ENCODE peak calls at places on chromosomes 16 and 17, in five cellular contexts. One of them, this sample, is unnamed. For H3K36me3, the result is how much of the 10 kb centered on the place peaks cover.

GRCh38 chr17:72516772-72517399 is 396.1 kb downstream of the SOX9 start:
- DNase-seq in K562: no peak
- DNase-seq in astrocyte: peak
- DNase-seq in IMR-90: no peak
- DNase-seq in body of pancreas: peak
- DNase-seq in this sample: no peak

GRCh38 chr17:71995570-71995969 is 125.2 kb upstream of the SOX9 start:
- DNase-seq in K562: no peak
- DNase-seq in astrocyte: peak
- DNase-seq in body of pancreas: no peak
- DNase-seq in IMR-90: peak
- DNase-seq in this sample: no peak

GRCh38 chr16:31810863-31811262 is 62.7 kb upstream of the ZNF267 start:
- DNase-seq in K562: no peak
- DNase-seq in body of pancreas: no peak
- DNase-seq in astrocyte: no peak
- DNase-seq in IMR-90: no peak
- DNase-seq in this sample: no peak

GRCh38 chr16:70253291-70254094 is 1.8 kb upstream of the EXOSC6 start:
- DNase-seq in body of pancreas: peak
- DNase-seq in astrocyte: peak
- DNase-seq in K562: peak
- DNase-seq in IMR-90: peak
- DNase-seq in this sample: no peak

GRCh38 chr17:19302791-19303233 is 59.7 kb downstream of the B9D1 start:
- DNase-seq in IMR-90: no peak
- DNase-seq in K562: no peak
- DNase-seq in astrocyte: no peak
- DNase-seq in body of pancreas: no peak
- DNase-seq in this sample: no peak

GRCh38 chr16:20300312-20301097 is 26.8 kb downstream of the GP2 start:
- DNase-seq in IMR-90: peak
- DNase-seq in body of pancreas: peak
- DNase-seq in K562: peak
- DNase-seq in astrocyte: peak
- DNase-seq in this sample: no peak

GRCh38 chr16:49580751-49581303 is 207.2 kb downstream of the C16orf78 start:
- DNase-seq in body of pancreas: no peak
- DNase-seq in astrocyte: no peak
- DNase-seq in K562: no peak
- DNase-seq in IMR-90: peak
- DNase-seq in this sample: no peak

GRCh38 chr17:69743091-69743490 is 328.6 kb downstream of the MAP2K6 start:
- DNase-seq in IMR-90: peak
- DNase-seq in K562: no peak
- DNase-seq in astrocyte: no peak
- DNase-seq in body of pancreas: no peak
- DNase-seq in this sample: no peak

GRCh38 chr17:56478836-56479447 is 114.6 kb upstream of the NOG start:
- DNase-seq in IMR-90: peak
- DNase-seq in body of pancreas: peak
- DNase-seq in astrocyte: peak
- DNase-seq in K562: peak
- DNase-seq in this sample: no peak

GRCh38 chr17:7330099-7331015 is 1.2 kb upstream of the NEURL4 start:
- DNase-seq in body of pancreas: peak
- DNase-seq in IMR-90: peak
- DNase-seq in K562: peak
- DNase-seq in astrocyte: peak
- DNase-seq in this sample: peak

GRCh38 chr16:57699899-57700298 is 5.3 kb downstream of the DRC7 start:
- DNase-seq in IMR-90: no peak
- DNase-seq in astrocyte: no peak
- DNase-seq in K562: no peak
- DNase-seq in body of pancreas: no peak
- DNase-seq in this sample: no peak

GRCh38 chr16:62167551-62167950 is 131.3 kb upstream of the CDH8 start:
- DNase-seq in body of pancreas: no peak
- DNase-seq in IMR-90: no peak
- DNase-seq in astrocyte: no peak
- DNase-seq in K562: no peak
- DNase-seq in this sample: no peak

GRCh38 chr16:30600929-30601328 is 9.3 kb downstream of the ZNF689 start:
- DNase-seq in IMR-90: no peak
- DNase-seq in body of pancreas: no peak
- DNase-seq in astrocyte: no peak
- DNase-seq in K562: no peak
- DNase-seq in this sample: no peak

GRCh38 chr17:77602062-77602746 is 356.3 kb upstream of the TNRC6C start:
- DNase-seq in astrocyte: peak
- DNase-seq in body of pancreas: no peak
- DNase-seq in K562: no peak
- DNase-seq in IMR-90: peak
- DNase-seq in this sample: no peak

GRCh38 chr16:8108991-8109509 is 481.3 kb downstream of the TMEM114 start:
- DNase-seq in K562: peak
- DNase-seq in IMR-90: no peak
- DNase-seq in astrocyte: no peak
- DNase-seq in body of pancreas: no peak
- DNase-seq in this sample: no peak

GRCh38 chr16:48447940-48448536 is 62.8 kb upstream of the SIAH1 start:
- DNase-seq in IMR-90: no peak
- DNase-seq in K562: no peak
- DNase-seq in astrocyte: no peak
- DNase-seq in body of pancreas: no peak
- DNase-seq in this sample: no peak

GRCh38 chr16:78483124-78483992 is 383.9 kb downstream of the WWOX start:
- DNase-seq in IMR-90: no peak
- DNase-seq in K562: no peak
- DNase-seq in astrocyte: no peak
- DNase-seq in body of pancreas: no peak
- DNase-seq in this sample: no peak

GRCh38 chr17:2809337-2809736 is 13.1 kb downstream of the RAP1GAP2 start:
- DNase-seq in K562: no peak
- DNase-seq in IMR-90: no peak
- DNase-seq in astrocyte: no peak
- DNase-seq in body of pancreas: no peak
- DNase-seq in this sample: no peak

GRCh38 chr17:41888332-41888965 is 23.2 kb upstream of the KLHL11 start:
- DNase-seq in K562: no peak
- DNase-seq in body of pancreas: no peak
- DNase-seq in astrocyte: no peak
- DNase-seq in IMR-90: no peak
- DNase-seq in this sample: no peak
- H3K36me3 ChIP-seq in K562: half or more
- H3K36me3 ChIP-seq in body of pancreas: under half
- H3K36me3 ChIP-seq in astrocyte: half or more
- H3K36me3 ChIP-seq in IMR-90: half or more
- H3K36me3 ChIP-seq in this sample: half or more

GRCh38 chr16:86680137-86680536 is 101.8 kb downstream of the FOXL1 start:
- DNase-seq in astrocyte: peak
- DNase-seq in body of pancreas: no peak
- DNase-seq in K562: no peak
- DNase-seq in IMR-90: peak
- DNase-seq in this sample: no peak

GRCh38 chr16:86681440-86681838 is 103.1 kb downstream of the FOXL1 start:
- DNase-seq in body of pancreas: no peak
- DNase-seq in K562: no peak
- DNase-seq in IMR-90: no peak
- DNase-seq in astrocyte: peak
- DNase-seq in this sample: no peak

GRCh38 chr16:86682219-86682904 is 104.0 kb downstream of the FOXL1 start:
- DNase-seq in IMR-90: no peak
- DNase-seq in K562: no peak
- DNase-seq in body of pancreas: no peak
- DNase-seq in astrocyte: no peak
- DNase-seq in this sample: no peak

GRCh38 chr16:86679490-86679889 is 101.1 kb downstream of the FOXL1 start:
- DNase-seq in K562: no peak
- DNase-seq in astrocyte: no peak
- DNase-seq in body of pancreas: no peak
- DNase-seq in IMR-90: no peak
- DNase-seq in this sample: no peak

DNA sequence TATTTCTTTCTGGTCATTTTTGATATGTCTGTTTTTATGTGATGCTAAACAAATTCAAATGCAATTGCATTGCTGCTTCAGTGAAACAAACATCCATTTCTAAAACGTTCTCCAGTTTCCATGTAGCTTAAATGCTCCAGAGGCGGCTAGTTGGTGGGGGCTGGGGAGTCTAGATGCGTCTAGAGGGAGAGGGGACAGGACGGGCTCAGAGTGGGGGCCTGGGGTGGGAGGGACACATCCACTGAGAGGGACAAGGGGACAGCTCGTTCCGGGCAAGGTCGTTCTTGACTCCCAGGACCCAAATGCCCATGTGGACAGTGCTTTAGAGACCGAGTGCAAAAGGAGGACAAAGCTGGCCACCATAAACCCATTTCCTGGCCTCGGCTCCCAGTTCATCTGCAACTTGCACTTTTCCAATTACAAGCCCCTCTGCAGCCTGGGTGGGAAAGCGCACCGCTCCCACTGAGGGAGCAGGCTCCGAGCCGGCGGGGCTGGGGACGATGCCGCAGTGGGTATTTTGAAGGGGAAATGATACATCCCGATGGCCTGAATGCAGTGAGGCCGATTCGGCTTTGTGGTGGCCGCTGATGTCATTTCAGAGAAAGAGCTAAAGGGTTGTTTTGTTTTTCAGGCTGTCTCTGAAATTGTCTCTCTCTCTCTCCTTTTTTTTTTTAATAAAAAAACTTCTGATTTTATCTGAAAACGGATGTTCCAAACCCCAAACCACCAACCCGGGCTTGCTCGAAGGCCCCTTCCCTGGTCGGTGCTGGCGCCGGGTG is 102.5 kb downstream of the FOXL1 start:
- DNase-seq in body of pancreas: no peak
- DNase-seq in IMR-90: no peak
- DNase-seq in astrocyte: peak
- DNase-seq in K562: no peak
- DNase-seq in this sample: no peak
- H3K27ac ChIP-seq in body of pancreas: no peak
- H3K27ac ChIP-seq in IMR-90: peak
- H3K27ac ChIP-seq in astrocyte: peak
- H3K27ac ChIP-seq in K562: no peak
- H3K27ac ChIP-seq in this sample: peak

GRCh38 chr16:65225488-65225887 is 103.6 kb upstream of the CDH11 start:
- DNase-seq in astrocyte: no peak
- DNase-seq in IMR-90: no peak
- DNase-seq in body of pancreas: no peak
- DNase-seq in K562: no peak
- DNase-seq in this sample: no peak

GRCh38 chr16:65224471-65224870 is 102.6 kb upstream of the CDH11 start:
- DNase-seq in K562: no peak
- DNase-seq in astrocyte: no peak
- DNase-seq in body of pancreas: no peak
- DNase-seq in IMR-90: no peak
- DNase-seq in this sample: no peak

GRCh38 chr16:65223335-65223734 is 101.5 kb upstream of the CDH11 start:
- DNase-seq in K562: no peak
- DNase-seq in body of pancreas: no peak
- DNase-seq in astrocyte: no peak
- DNase-seq in IMR-90: no peak
- DNase-seq in this sample: no peak

GRCh38 chr16:65224994-65225393 is 103.1 kb upstream of the CDH11 start:
- DNase-seq in body of pancreas: no peak
- DNase-seq in K562: no peak
- DNase-seq in astrocyte: no peak
- DNase-seq in IMR-90: no peak
- DNase-seq in this sample: no peak

GRCh38 chr16:65222049-65222448 is 100.2 kb upstream of the CDH11 start:
- DNase-seq in astrocyte: no peak
- DNase-seq in body of pancreas: no peak
- DNase-seq in IMR-90: no peak
- DNase-seq in K562: no peak
- DNase-seq in this sample: no peak
- H3K36me3 ChIP-seq in astrocyte: under half
- H3K36me3 ChIP-seq in body of pancreas: under half
- H3K36me3 ChIP-seq in IMR-90: under half
- H3K36me3 ChIP-seq in K562: under half
- H3K36me3 ChIP-seq in this sample: under half

GRCh38 chr16:85822145-85822544 is 22.6 kb downstream of the COX4I1 start:
- DNase-seq in astrocyte: no peak
- DNase-seq in K562: no peak
- DNase-seq in IMR-90: no peak
- DNase-seq in body of pancreas: no peak
- DNase-seq in this sample: peak
- H3K27ac ChIP-seq in astrocyte: no peak
- H3K27ac ChIP-seq in K562: no peak
- H3K27ac ChIP-seq in IMR-90: no peak
- H3K27ac ChIP-seq in body of pancreas: no peak
- H3K27ac ChIP-seq in this sample: no peak

GRCh38 chr17:28912938-28913333 is 10.1 kb upstream of the DHRS13 start:
- DNase-seq in astrocyte: no peak
- DNase-seq in body of pancreas: no peak
- DNase-seq in IMR-90: no peak
- DNase-seq in K562: no peak
- DNase-seq in this sample: no peak
- H3K36me3 ChIP-seq in astrocyte: half or more
- H3K36me3 ChIP-seq in body of pancreas: under half
- H3K36me3 ChIP-seq in IMR-90: half or more
- H3K36me3 ChIP-seq in K562: half or more
- H3K36me3 ChIP-seq in this sample: half or more

GRCh38 chr17:78726471-78727010 is 55.5 kb downstream of the CYTH1 start:
- DNase-seq in astrocyte: no peak
- DNase-seq in K562: no peak
- DNase-seq in body of pancreas: no peak
- DNase-seq in IMR-90: no peak
- DNase-seq in this sample: no peak

GRCh38 chr17:78727057-78727456 is 55.0 kb downstream of the CYTH1 start:
- DNase-seq in body of pancreas: no peak
- DNase-seq in astrocyte: no peak
- DNase-seq in K562: no peak
- DNase-seq in IMR-90: no peak
- DNase-seq in this sample: no peak

GRCh38 chr17:78724999-78725398 is 57.1 kb downstream of the CYTH1 start:
- DNase-seq in IMR-90: no peak
- DNase-seq in body of pancreas: no peak
- DNase-seq in astrocyte: no peak
- DNase-seq in K562: no peak
- DNase-seq in this sample: no peak

GRCh38 chr17:78724544-78724943 is 57.5 kb downstream of the CYTH1 start:
- DNase-seq in body of pancreas: peak
- DNase-seq in astrocyte: no peak
- DNase-seq in K562: no peak
- DNase-seq in IMR-90: no peak
- DNase-seq in this sample: no peak

GRCh38 chr17:78725448-78726021 is 56.5 kb downstream of the CYTH1 start:
- DNase-seq in astrocyte: no peak
- DNase-seq in body of pancreas: no peak
- DNase-seq in IMR-90: no peak
- DNase-seq in K562: no peak
- DNase-seq in this sample: no peak
- H3K27ac ChIP-seq in astrocyte: no peak
- H3K27ac ChIP-seq in body of pancreas: no peak
- H3K27ac ChIP-seq in IMR-90: no peak
- H3K27ac ChIP-seq in K562: no peak
- H3K27ac ChIP-seq in this sample: no peak